ENCODE peak calls at places on chromosomes 3 and 15, in five cellular contexts. Y is hepatocyte, R is GM23248, P is PC-9, B is HCT116. N is an unnamed sample.

GRCh38 chr3:129611446-129611800 is 4.9 kb upstream of the PLXND1 start:
- DNase-seq in Y (no peak), B (no peak), P (no peak), R (no peak), N (no peak)

GRCh38 chr3:10551821-10552630 is 46.6 kb upstream of the ATP2B2 start:
- DNase-seq in R (peak; percentile 66), B (peak; percentile 15), P (peak; percentile 24), Y (no peak), N (no peak)

GRCh38 chr3:127775398-127776109 is 46.8 kb downstream of the MGLL start:
- DNase-seq in P (no peak), Y (no peak), B (no peak), R (peak; percentile 84), N (no peak)

GRCh38 chr3:48478631-48479555 is 25.1 kb downstream of the SHISA5 start:
- DNase-seq in P (no peak), B (no peak), R (no peak), Y (no peak), N (no peak)

GRCh38 chr15:79896131-79896633 is 632 bp downstream of the MTHFS start:
- DNase-seq in P (no peak), Y (peak; percentile 22), R (peak; percentile 31), B (no peak), N (no peak)

GRCh38 chr15:41544650-41545015 is 576 bp upstream of the RPAP1 start:
- DNase-seq in P (no peak), Y (no peak), R (peak; percentile 89), B (no peak), N (no peak)

GRCh38 chr3:131174752-131175151 is 148.1 kb downstream of the NEK11 start:
- DNase-seq in P (no peak), B (no peak), Y (no peak), R (peak; percentile 9), N (no peak)

GRCh38 chr3:63864008-63864871 is 573 bp downstream of the ATXN7 start:
- DNase-seq in R (peak; percentile 55), B (no peak), P (peak; percentile 43), Y (peak; percentile 76), N (peak; percentile 53)

GRCh38 chr15:93861413-93861812 is 369.9 kb upstream of the MCTP2 start:
- DNase-seq in B (no peak), P (no peak), R (peak; percentile 51), Y (no peak), N (no peak)

GRCh38 chr3:188390347-188390718 is 236.4 kb downstream of the LPP start:
- DNase-seq in P (no peak), Y (no peak), B (no peak), R (no peak), N (no peak)

GRCh38 chr3:188390775-188391443 is 237.0 kb downstream of the LPP start:
- DNase-seq in R (peak; percentile 18), Y (no peak), B (no peak), P (no peak), N (peak; percentile 22)

GRCh38 chr3:188391597-188391996 is 237.6 kb downstream of the LPP start:
- DNase-seq in R (no peak), B (no peak), P (no peak), Y (no peak), N (no peak)

GRCh38 chr3:188387921-188388320 is 234.0 kb downstream of the LPP start:
- DNase-seq in R (peak; percentile 15), B (no peak), Y (no peak), P (no peak), N (no peak)

GRCh38 chr3:188389711-188390346 is 235.9 kb downstream of the LPP start:
- DNase-seq in P (no peak), B (no peak), R (peak; percentile 55), Y (no peak), N (no peak)
- H3K27ac ChIP-seq in P (no peak overlapping the region), B (no peak overlapping the region), R (no peak overlapping the region), Y (peak overlapping the region; percentile 52), N (no peak overlapping the region)

GRCh38 chr3:32818431-32819085 is 761 bp downstream of the TRIM71 start:
- DNase-seq in B (no peak), R (no peak), Y (peak; percentile 49), P (no peak), N (no peak)
- TF ChIP-seq EZH2 in B (no peak), R (no peak), Y (peak; percentile 62), P (no peak), N (no peak)

DNA sequence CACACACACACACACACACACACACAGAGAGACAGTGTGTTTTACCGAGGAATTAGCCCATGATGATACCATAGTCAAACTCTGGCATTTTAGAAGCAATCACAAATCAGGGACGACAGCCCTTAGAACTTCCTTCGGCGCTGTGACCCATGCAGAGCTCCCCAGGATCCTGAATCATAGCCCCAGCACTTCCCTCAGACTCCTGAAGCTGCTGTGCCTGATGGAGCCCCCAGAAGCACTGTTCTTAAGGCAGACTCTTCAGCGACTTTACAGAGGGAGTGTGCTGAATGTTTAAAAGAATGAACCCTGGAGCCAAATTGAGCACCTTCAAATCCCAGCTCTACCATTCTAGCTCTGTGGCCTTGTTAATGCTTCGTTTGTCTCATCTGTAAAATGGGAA is 89.3 kb upstream of the LIPC start:
- DNase-seq in B (no peak), P (no peak), R (no peak), Y (no peak), N (no peak)
- H3K9me2 ChIP-seq in B (no peaks in the 10 kb centered on the region), P (no peaks in the 10 kb centered on the region), R (no peaks in the 10 kb centered on the region), Y (no peaks in the 10 kb centered on the region), N (no peaks in the 10 kb centered on the region)

GRCh38 chr3:149753717-149754116 is 1.4 kb upstream of the COMMD2 start:
- DNase-seq in B (no peak), P (no peak), R (no peak), Y (no peak), N (no peak)

GRCh38 chr3:149752051-149752787 is at the start of gene COMMD2:
- DNase-seq in B (peak; percentile 97), R (peak; percentile 95), Y (peak; percentile 92), P (peak; percentile 84), N (peak; percentile 95)

GRCh38 chr3:149751551-149751950 is 738 bp downstream of the COMMD2 start:
- DNase-seq in Y (no peak), P (no peak), B (no peak), R (peak; percentile 23), N (peak; percentile 18)

DNA sequence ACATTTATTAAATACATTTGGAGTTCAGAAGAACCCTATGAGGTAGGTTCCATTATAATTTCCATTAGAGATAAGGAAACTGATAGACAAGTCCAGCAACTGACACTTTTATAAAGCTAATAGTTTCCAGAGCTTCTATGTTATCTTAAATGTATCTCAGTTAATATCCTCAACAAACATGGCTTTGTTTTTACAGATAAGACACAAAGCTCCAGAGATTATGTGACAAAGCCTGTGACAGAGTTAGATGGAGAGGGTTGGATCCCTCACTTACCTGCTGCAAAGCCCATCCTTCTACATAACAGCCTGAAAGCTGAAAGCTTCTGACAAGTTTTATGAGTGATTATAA is 473 bp upstream of the COMMD2 start:
- DNase-seq in Y (no peak), B (no peak), P (no peak), R (no peak), N (no peak)
- H3K27ac ChIP-seq in Y (peak overlapping the region; percentile 3), B (peak overlapping the region; percentile 25), P (peak overlapping the region; percentile 51), R (no peak overlapping the region), N (no peak overlapping the region)

GRCh38 chr15:44188810-44189209 is 6.3 kb downstream of the FRMD5 start:
- DNase-seq in P (no peak), Y (no peak), R (no peak), B (no peak), N (no peak)

GRCh38 chr15:44195151-44195740 is at the start of gene FRMD5:
- DNase-seq in P (peak; percentile 97), Y (peak; percentile 95), R (peak; percentile 94), B (peak; percentile 97), N (peak; percentile 99)

GRCh38 chr15:44199393-44199792 is 4.3 kb upstream of the FRMD5 start:
- DNase-seq in B (no peak), P (peak; percentile 11), Y (peak; percentile 7), R (no peak), N (no peak)

GRCh38 chr15:44193651-44194396 is 1.2 kb downstream of the FRMD5 start:
- DNase-seq in Y (peak; percentile 13), P (peak; percentile 8), B (no peak), R (peak; percentile 64), N (peak; percentile 68)

DNA sequence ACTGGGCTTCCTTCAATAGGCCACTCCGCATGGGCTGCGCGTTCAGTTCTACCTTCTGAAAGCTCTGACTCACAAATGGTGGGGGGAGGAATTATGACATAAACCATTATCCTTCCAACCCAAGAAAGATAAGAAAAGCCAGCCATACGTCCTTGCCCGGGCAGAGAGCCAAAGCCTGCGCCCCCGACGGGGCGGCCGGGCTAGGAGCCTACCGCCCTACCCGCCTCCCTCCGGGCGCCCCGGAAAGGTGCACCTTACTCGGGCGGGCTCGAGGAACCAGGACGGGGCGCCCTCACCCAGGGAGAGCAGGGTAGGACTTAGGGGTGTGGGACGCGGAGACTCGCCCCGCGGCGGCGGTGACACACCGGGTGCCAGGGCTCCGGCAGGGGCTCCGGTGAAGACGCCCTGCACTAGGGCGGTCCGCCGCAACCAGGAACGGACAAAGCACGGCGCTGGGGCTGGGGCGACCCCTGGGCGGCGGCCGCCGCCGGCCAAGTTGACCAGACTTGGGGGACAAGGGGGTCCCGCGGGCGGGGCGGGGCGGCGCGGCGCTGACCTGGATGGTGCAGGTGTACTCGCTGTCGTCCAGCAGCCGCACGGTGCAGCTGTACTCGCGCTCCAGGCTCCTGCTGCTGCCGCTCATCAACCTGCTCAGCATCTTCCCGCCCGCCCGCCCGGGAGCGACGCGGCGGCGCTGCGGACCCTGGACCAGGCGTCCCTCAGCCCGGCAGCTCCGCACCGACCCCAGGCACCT is 497 bp downstream of the FRMD5 start:
- DNase-seq in P (peak; percentile 75), Y (peak; percentile 73), B (no peak), R (peak; percentile 68), N (no peak)
- TF ChIP-seq EZH2 in P (no peak), Y (no peak), B (no peak), R (no peak), N (no peak)

DNA sequence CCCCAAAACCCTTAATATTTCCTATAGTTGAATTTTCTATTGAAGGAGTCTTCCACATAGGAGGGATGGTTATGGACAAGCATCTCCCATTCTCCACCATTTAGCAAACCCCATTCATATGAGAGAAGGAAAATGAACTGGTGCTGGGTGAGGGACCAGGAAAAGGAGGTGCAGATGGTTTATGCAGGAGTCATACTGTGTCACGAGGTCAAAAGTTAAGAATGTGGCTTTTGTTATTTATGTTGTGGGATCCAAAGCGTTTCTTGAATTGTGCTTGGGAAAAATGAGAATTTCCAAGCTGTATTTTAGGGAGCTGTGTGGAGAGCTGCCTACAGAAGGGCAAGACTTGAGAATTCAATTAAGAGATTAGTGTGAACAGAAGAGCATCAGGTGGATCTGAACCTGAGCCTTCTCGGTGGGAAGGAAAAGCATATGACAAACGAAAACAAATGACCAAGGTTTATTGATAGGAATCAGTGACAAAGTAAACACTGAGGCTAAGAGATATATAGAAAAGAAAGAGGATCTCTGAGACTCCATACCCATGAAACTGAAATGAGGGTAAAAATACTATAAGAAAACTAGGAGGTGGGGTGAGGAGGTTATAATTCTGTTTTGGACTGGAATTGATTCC is 473.3 kb upstream of the NR2F2 start:
- DNase-seq in Y (no peak), R (peak; percentile 65), B (no peak), P (no peak), N (no peak)
- H3K9me2 ChIP-seq in Y (no peaks in the 10 kb centered on the region), R (no peaks in the 10 kb centered on the region), B (no peaks in the 10 kb centered on the region), P (no peaks in the 10 kb centered on the region), N (no peaks in the 10 kb centered on the region)

DNA sequence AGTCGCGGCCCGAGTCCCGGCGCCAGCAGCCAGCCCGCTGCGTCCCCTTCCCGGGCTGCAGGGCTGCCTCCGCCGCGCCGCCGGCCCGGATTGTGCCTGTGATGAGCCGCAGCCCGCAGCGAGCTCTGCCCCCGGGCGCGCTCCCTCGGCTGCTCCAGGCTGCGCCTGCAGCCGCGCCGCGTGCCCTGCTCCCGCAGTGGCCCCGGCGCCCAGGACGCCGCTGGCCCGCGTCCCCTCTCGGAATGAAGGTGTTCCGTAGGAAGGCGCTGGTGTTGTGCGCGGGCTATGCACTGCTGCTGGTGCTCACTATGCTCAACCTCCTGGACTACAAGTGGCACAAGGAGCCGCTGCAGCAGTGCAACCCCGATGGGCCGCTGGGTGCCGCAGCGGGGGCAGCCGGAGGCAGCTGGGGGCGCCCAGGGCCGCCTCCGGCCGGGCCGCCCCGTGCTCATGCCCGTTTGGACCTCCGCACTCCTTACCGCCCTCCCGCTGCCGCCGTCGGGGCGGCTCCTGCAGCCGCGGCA is 1.2 kb downstream of the CHST2 start:
- DNase-seq in R (peak; percentile 73), P (no peak), Y (peak; percentile 50), B (no peak), N (peak; percentile 43)
- H3K27ac ChIP-seq in R (no peak overlapping the region), P (no peak overlapping the region), Y (no peak overlapping the region), B (no peak overlapping the region), N (no peak overlapping the region)